ENCODE peak calls at places on chromosomes 13 and 19, in four cellular contexts. R is ELR, G is heart right ventricle, O is hepatic stellate cell. M is an unnamed sample.

GRCh38 chr19:33702606-33703437 is 81.1 kb downstream of the CHST8 start:
- DNase-seq in R (no peak), G (no peak), O (no peak), M (no peak)

GRCh38 chr19:52070496-52070895 is 21.9 kb upstream of the ZNF432 start:
- DNase-seq in G (no peak), R (peak), O (no peak), M (no peak)

GRCh38 chr19:54517483-54517882 is 14.9 kb downstream of the LAIR2 start:
- DNase-seq in G (peak), R (peak), O (no peak), M (no peak)

GRCh38 chr13:20729633-20730585 is 26.4 kb downstream of the IL17D start:
- DNase-seq in G (no peak), O (no peak), R (no peak), M (no peak)

GRCh38 chr19:16435238-16435911 is 36.4 kb downstream of the EPS15L1 start:
- DNase-seq in O (peak), R (peak), G (no peak), M (peak)

GRCh38 chr19:33194884-33195710 is 967 bp downstream of the LRP3 start:
- DNase-seq in O (peak), R (peak), G (no peak), M (no peak)

GRCh38 chr13:112916296-112916695 is 52.7 kb upstream of the MCF2L start:
- DNase-seq in R (no peak), O (no peak), G (no peak), M (no peak)

GRCh38 chr19:45468159-45468651 is 409 bp downstream of the FOSB start:
- DNase-seq in G (no peak), R (peak), O (peak), M (peak)

GRCh38 chr13:71522976-71523517 is 344.0 kb downstream of the DACH1 start:
- DNase-seq in R (no peak), O (no peak), G (no peak), M (no peak)

GRCh38 chr13:95199896-95200295 is 101.4 kb downstream of the ABCC4 start:
- DNase-seq in O (no peak), G (no peak), R (no peak), M (no peak)

GRCh38 chr13:43472980-43473379 is 313.8 kb downstream of the ENOX1 start:
- DNase-seq in R (no peak), O (no peak), G (no peak), M (no peak)

GRCh38 chr19:2912306-2912705 is 11.6 kb downstream of the ZNF57 start:
- DNase-seq in G (no peak), O (no peak), R (no peak), M (no peak)

GRCh38 chr19:15644066-15644741 is 3.5 kb downstream of the CYP4F3 start:
- DNase-seq in G (no peak), R (no peak), O (no peak), M (no peak)

GRCh38 chr13:112450118-112450517 is 74.0 kb downstream of the SPACA7 start:
- DNase-seq in R (no peak), O (no peak), G (no peak), M (no peak)

GRCh38 chr19:18419195-18419698 is at the start of gene SSBP4:
- DNase-seq in R (peak), G (peak), O (peak), M (peak)

GRCh38 chr19:48676887-48677286 is 4.1 kb upstream of the NTN5 start:
- DNase-seq in R (no peak), O (no peak), G (no peak), M (no peak)

GRCh38 chr19:38745316-38745715 is 1.0 kb upstream of the CAPN12 start:
- DNase-seq in R (no peak), O (no peak), G (no peak), M (no peak)

GRCh38 chr13:44396963-44397580 is 23.4 kb downstream of the SERP2 start:
- DNase-seq in G (peak), R (no peak), O (peak), M (no peak)

GRCh38 chr19:35908977-35909683 is 1.0 kb upstream of the TYROBP start:
- DNase-seq in O (no peak), R (no peak), G (peak), M (no peak)

GRCh38 chr13:61648546-61648945 is 232.9 kb upstream of the PCDH20 start:
- DNase-seq in O (no peak), R (no peak), G (no peak), M (no peak)

GRCh38 chr19:14563989-14564650 is 7.7 kb downstream of the NDUFB7 start:
- DNase-seq in R (peak), O (no peak), G (peak), M (peak)

GRCh38 chr19:38046254-38047047 is 139.4 kb downstream of the SIPA1L3 start:
- DNase-seq in R (no peak), G (no peak), O (no peak), M (no peak)

GRCh38 chr19:10817291-10818038 is 18.5 kb downstream of the TMED1 start:
- DNase-seq in R (peak), G (peak), O (peak), M (peak)

GRCh38 chr13:19153782-19154450 is 27.7 kb downstream of the TUBA3C start:
- DNase-seq in R (no peak), O (no peak), G (no peak), M (no peak)

GRCh38 chr13:59641758-59642157 is 522.0 kb downstream of the DIAPH3 start:
- DNase-seq in R (no peak), G (no peak), O (peak), M (no peak)

GRCh38 chr19:14449321-14449720 is 16.2 kb downstream of the PKN1 start:
- DNase-seq in R (peak), O (no peak), G (no peak), M (no peak)

GRCh38 chr19:6736169-6736916 is 1.0 kb downstream of the GPR108 start:
- DNase-seq in O (peak), R (peak), G (peak), M (peak)

GRCh38 chr13:31090921-31091624 is 70.6 kb downstream of the HSPH1 start:
- DNase-seq in R (no peak), G (no peak), O (peak), M (no peak)

GRCh38 chr13:106083620-106084350 is 451.7 kb downstream of the EFNB2 start:
- DNase-seq in R (peak), O (peak), G (no peak), M (peak)

GRCh38 chr19:7224205-7224833 is 69.9 kb downstream of the INSR start:
- DNase-seq in G (no peak), O (no peak), R (no peak), M (no peak)

GRCh38 chr13:23180711-23181110 is at the start of gene SGCG:
- DNase-seq in G (no peak), R (no peak), O (no peak), M (no peak)

GRCh38 chr19:2668188-2668763 is 34.2 kb downstream of the GNG7 start:
- DNase-seq in G (no peak), R (no peak), O (no peak), M (no peak)

GRCh38 chr19:29155683-29156082 is 57.3 kb downstream of the UQCRFS1 start:
- DNase-seq in R (no peak), O (no peak), G (no peak), M (no peak)

GRCh38 chr19:41588497-41589209 is 12.7 kb downstream of the CEACAM21 start:
- DNase-seq in R (peak), G (no peak), O (no peak), M (no peak)

GRCh38 chr13:80338781-80339577 is 1.9 kb downstream of the SPRY2 start:
- DNase-seq in G (peak), O (peak), R (peak), M (peak)

GRCh38 chr13:113052971-113053370 is 52.6 kb upstream of the F7 start:
- DNase-seq in O (no peak), G (peak), R (no peak), M (no peak)

GRCh38 chr19:30587869-30588268 is 215.7 kb downstream of the ZNF536 start:
- DNase-seq in O (no peak), R (no peak), G (no peak), M (no peak)

M was measured in HCEC 1CT.